ENCODE peak calls at places on chromosome 17, in ten cellular contexts. Y is uterus, Q is OCI-LY7, W is cardiac muscle cell, X is transverse colon, S is RWPE2, A is ascending aorta, O is left lung, F is left ventricle myocardium inferior, D is A549. U is an unnamed sample.

GRCh38 chr17:72978593-72979218 is 113.8 kb downstream of the SLC39A11 start:
- DNase-seq in Y (no peak), D (no peak), W (peak; percentile 26), X (no peak), S (no peak), F (no peak), Q (no peak), O (no peak), A (no peak), U (no peak)

GRCh38 chr17:79668344-79669250 is 57.7 kb upstream of the RBFOX3 start:
- DNase-seq in Y (no peak), S (peak; percentile 42), D (no peak), F (peak; percentile 8), O (peak; percentile 15), Q (no peak), X (no peak), W (no peak), A (no peak), U (no peak)

GRCh38 chr17:46916211-46916610 is 6.7 kb upstream of the GOSR2 start:
- DNase-seq in O (no peak), A (no peak), Q (no peak), W (no peak), Y (no peak), F (no peak), S (no peak), D (no peak), X (no peak), U (no peak)

GRCh38 chr17:78671607-78672404 is 94.6 kb upstream of the DNAH17 start:
- DNase-seq in S (no peak), W (peak; percentile 31), Q (no peak), X (no peak), Y (no peak), O (no peak), A (no peak), D (no peak), F (no peak), U (no peak)

GRCh38 chr17:82094931-82095776 is 2.9 kb downstream of the FASN start:
- DNase-seq in W (no peak), Q (no peak), A (no peak), F (peak; percentile 15), X (no peak), S (no peak), D (no peak), Y (no peak), O (no peak), U (no peak)

GRCh38 chr17:82283208-82283749 is 9.8 kb upstream of the CSNK1D start:
- DNase-seq in Q (no peak), S (peak; percentile 98), W (peak; percentile 58), X (no peak), Y (no peak), A (no peak), D (peak; percentile 69), F (no peak), O (no peak), U (no peak)

GRCh38 chr17:35694906-35695305 is 36.5 kb upstream of the RASL10B start:
- DNase-seq in A (no peak), Y (no peak), F (no peak), W (no peak), S (no peak), Q (no peak), X (no peak), O (no peak), D (no peak), U (no peak)

GRCh38 chr17:27649929-27650328 is 18.9 kb downstream of the LGALS9 start:
- DNase-seq in Y (no peak), Q (no peak), O (peak; percentile 54), W (no peak), A (no peak), S (no peak), F (peak; percentile 46), D (no peak), X (no peak), U (no peak)

GRCh38 chr17:63817736-63818385 is 9.4 kb upstream of the PSMC5 start:
- DNase-seq in Q (no peak), A (no peak), O (no peak), F (peak; percentile 12), W (no peak), X (no peak), D (no peak), S (no peak), Y (no peak), U (no peak)

GRCh38 chr17:72822358-72823023 is 270.0 kb downstream of the SLC39A11 start:
- DNase-seq in W (no peak), O (no peak), Y (no peak), Q (no peak), F (no peak), A (no peak), D (no peak), X (no peak), S (no peak), U (no peak)

GRCh38 chr17:50944054-50944901 is 78.1 kb upstream of the TOB1 start:
- DNase-seq in Q (peak; percentile 41), S (peak; percentile 69), F (peak; percentile 86), O (peak; percentile 77), D (peak; percentile 97), A (no peak), W (peak; percentile 49), Y (peak; percentile 68), X (peak; percentile 92), U (peak; percentile 79)

GRCh38 chr17:82241183-82241925 is 12.5 kb downstream of the SLC16A3 start:
- DNase-seq in A (peak; percentile 75), Q (no peak), O (peak; percentile 90), Y (peak; percentile 73), W (peak; percentile 74), F (peak; percentile 82), D (peak; percentile 74), X (peak; percentile 68), S (peak; percentile 98), U (no peak)

GRCh38 chr17:13016881-13017622 is 775 bp downstream of the ELAC2 start:
- DNase-seq in A (no peak), D (no peak), Y (no peak), X (no peak), F (no peak), S (no peak), O (peak; percentile 46), W (peak; percentile 19), Q (no peak), U (no peak)

GRCh38 chr17:48016112-48016511 is 21.5 kb downstream of the COPZ2 start:
- DNase-seq in Y (no peak), X (no peak), A (no peak), O (no peak), S (no peak), F (no peak), D (peak; percentile 28), W (peak; percentile 81), Q (no peak), U (no peak)

GRCh38 chr17:65763786-65764185 is 202.3 kb upstream of the AXIN2 start:
- DNase-seq in S (no peak), X (no peak), F (no peak), Q (no peak), W (no peak), Y (no peak), D (no peak), A (no peak), O (no peak), U (no peak)

GRCh38 chr17:29713626-29714025 is 90.9 kb upstream of the CORO6 start:
- DNase-seq in W (no peak), F (no peak), Q (no peak), X (no peak), A (no peak), S (no peak), Y (no peak), O (no peak), D (no peak), U (no peak)
- TF ChIP-seq CTCF in W (no peak), F (no peak), Q (no peak), X (no peak), A (no peak), S (no peak), Y (no peak), O (no peak), D (no peak), U (no peak)

DNA sequence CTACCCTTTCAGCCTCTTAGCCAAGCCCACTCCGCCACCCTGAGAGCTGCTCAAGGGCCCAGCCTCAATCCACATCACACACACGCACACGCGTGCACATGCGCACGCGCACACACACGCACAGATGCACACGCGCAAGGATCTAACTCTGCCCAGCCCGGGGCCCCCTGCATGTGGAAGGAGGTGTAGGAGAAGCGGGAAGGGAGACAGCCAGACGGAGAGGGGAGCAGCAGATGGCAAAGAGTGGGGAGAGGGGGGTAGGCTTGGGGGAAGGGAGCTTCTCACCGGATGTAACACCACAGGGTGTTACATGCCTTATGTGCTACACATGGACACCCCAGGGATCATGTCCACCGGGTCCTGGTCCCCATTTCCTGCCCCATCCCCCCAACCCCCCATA is 15.3 kb downstream of the DLG4 start:
- DNase-seq in A (no peak), W (no peak), O (no peak), D (no peak), Y (peak; percentile 35), X (no peak), F (no peak), Q (no peak), S (no peak), U (no peak)
- H3K27ac ChIP-seq in A (peak overlapping the region; percentile 67), W (no peak overlapping the region), O (peak overlapping the region; percentile 41), D (peak overlapping the region; percentile 85), Y (peak overlapping the region; percentile 84), X (peak overlapping the region; percentile 73), F (peak overlapping the region; percentile 72), Q (peak overlapping the region; percentile 57), S (no peak overlapping the region), U (peak overlapping the region; percentile 86)

GRCh38 chr17:74543891-74544760 is 1.8 kb downstream of the CD300C start:
- DNase-seq in S (no peak), Q (no peak), X (no peak), D (no peak), A (no peak), O (no peak), F (no peak), W (no peak), Y (no peak), U (no peak)

GRCh38 chr17:74541176-74542111 is 4.5 kb downstream of the CD300C start:
- DNase-seq in S (no peak), X (no peak), W (no peak), O (peak; percentile 15), Y (no peak), A (no peak), Q (no peak), F (no peak), D (no peak), U (no peak)

GRCh38 chr17:74542166-74542565 is 3.7 kb downstream of the CD300C start:
- DNase-seq in X (no peak), A (no peak), S (peak; percentile 52), Q (no peak), Y (no peak), D (no peak), F (no peak), O (peak; percentile 7), W (no peak), U (no peak)

GRCh38 chr17:74543406-74543805 is 2.5 kb downstream of the CD300C start:
- DNase-seq in W (no peak), D (no peak), X (no peak), Q (no peak), Y (no peak), O (no peak), F (no peak), S (no peak), A (no peak), U (no peak)

GRCh38 chr17:74542727-74543383 is 3.1 kb downstream of the CD300C start:
- DNase-seq in D (no peak), F (no peak), Q (no peak), A (no peak), X (no peak), S (no peak), Y (no peak), W (no peak), O (peak; percentile 25), U (no peak)
- H3K9me3 ChIP-seq in D (no peaks in the 10 kb centered on the region), F (no peaks in the 10 kb centered on the region), Q (no peaks in the 10 kb centered on the region), A (no peaks in the 10 kb centered on the region), X (no peaks in the 10 kb centered on the region), S (no peaks in the 10 kb centered on the region), Y (no peaks in the 10 kb centered on the region), W (no peaks in the 10 kb centered on the region), O (no peaks in the 10 kb centered on the region), U (no peaks in the 10 kb centered on the region)

GRCh38 chr17:41665566-41666335 is 22.9 kb upstream of the EIF1 start:
- DNase-seq in D (peak; percentile 89), Y (peak; percentile 88), W (peak; percentile 88), Q (peak; percentile 90), A (peak; percentile 38), S (no peak), F (peak; percentile 88), O (peak; percentile 92), X (peak; percentile 93), U (peak; percentile 81)
- TF ChIP-seq CTCF in D (peak; percentile 98), Y (peak; percentile 97), W (peak; percentile 91), Q (peak; percentile 95), A (peak; percentile 96), S (peak; percentile 98), F (peak; percentile 95), O (peak; percentile 97), X (peak; percentile 94), U (peak; percentile 99)